ENCODE peak calls at places on chromosome 22, in five cellular contexts. H, P, K, D and W are unnamed samples.
A peak's percentile ranks its signal among the peaks of the same experiment; 100 is the strongest.

GRCh38 chr22:35426801-35427140 is 26.8 kb downstream of the MCM5 start:
- DNase-seq in H (no peak), P (no peak), K (no peak), D (no peak), W (no peak)

GRCh38 chr22:43667658-43668057 is 144.4 kb downstream of the EFCAB6 start:
- DNase-seq in H (no peak), P (no peak), K (no peak), D (no peak), W (no peak)

GRCh38 chr22:36292823-36293530 is 40.0 kb downstream of the APOL1 start:
- DNase-seq in H (no peak), P (no peak), K (peak; percentile 55), D (no peak), W (no peak)

GRCh38 chr22:31616315-31616980 is 45.6 kb downstream of the PISD start:
- DNase-seq in H (no peak), P (no peak), K (no peak), D (no peak), W (no peak)

GRCh38 chr22:20751185-20751851 is 22.6 kb upstream of the SERPIND1 start:
- DNase-seq in H (no peak), P (peak; percentile 11), K (no peak), D (no peak), W (no peak)

GRCh38 chr22:19043111-19044085 is 78.8 kb downstream of the DGCR2 start:
- DNase-seq in H (no peak), P (peak; percentile 59), K (peak; percentile 43), D (no peak), W (no peak)

GRCh38 chr22:27462190-27462589 is 339.4 kb downstream of the MN1 start:
- DNase-seq in H (no peak), P (peak; percentile 42), K (no peak), D (no peak), W (no peak)

GRCh38 chr22:30422481-30423295 is 2.9 kb upstream of the MTFP1 start:
- DNase-seq in H (peak; percentile 33), P (peak; percentile 98), K (peak; percentile 90), D (peak; percentile 90), W (no peak)

GRCh38 chr22:42623301-42623751 is 8.6 kb upstream of the POLDIP3 start:
- DNase-seq in H (no peak), P (no peak), K (no peak), D (no peak), W (no peak)

GRCh38 chr22:26416670-26417270 is 12.3 kb upstream of the ASPHD2 start:
- DNase-seq in H (no peak), P (peak; percentile 79), K (no peak), D (no peak), W (no peak)

GRCh38 chr22:42644422-42645340 is 4.3 kb upstream of the ATP5MGL start:
- DNase-seq in H (no peak), P (peak; percentile 63), K (peak; percentile 87), D (no peak), W (no peak)

GRCh38 chr22:30880847-30881246 is 87.7 kb downstream of the MORC2 start:
- DNase-seq in H (no peak), P (no peak), K (no peak), D (no peak), W (no peak)

GRCh38 chr22:43174941-43175531 is 11.9 kb downstream of the TTLL12 start:
- DNase-seq in H (no peak), P (no peak), K (no peak), D (no peak), W (no peak)

GRCh38 chr22:27867114-27867957 is 51.7 kb downstream of the PITPNB start:
- DNase-seq in H (no peak), P (peak; percentile 29), K (no peak), D (no peak), W (no peak)

GRCh38 chr22:46293591-46294260 is 2.9 kb upstream of the GTSE1 start:
- DNase-seq in H (peak; percentile 65), P (peak; percentile 94), K (peak; percentile 82), D (no peak), W (peak; percentile 79)

GRCh38 chr22:21650823-21651520 is 8.9 kb downstream of the SDF2L1 start:
- DNase-seq in H (peak; percentile 55), P (peak; percentile 30), K (no peak), D (no peak), W (no peak)

GRCh38 chr22:28857288-28857687 is 26.1 kb upstream of the ZNRF3 start:
- DNase-seq in H (no peak), P (no peak), K (no peak), D (no peak), W (no peak)

GRCh38 chr22:24758164-24758799 is 16.2 kb downstream of the PIWIL3 start:
- DNase-seq in H (peak; percentile 70), P (peak; percentile 74), K (peak; percentile 67), D (no peak), W (peak; percentile 53)

GRCh38 chr22:27113211-27114030 is 456.0 kb downstream of the MIAT start:
- DNase-seq in H (no peak), P (peak; percentile 94), K (peak; percentile 91), D (peak; percentile 89), W (no peak)

GRCh38 chr22:29253561-29254282 is 14.1 kb downstream of the RHBDD3 start:
- DNase-seq in H (no peak), P (no peak), K (no peak), D (no peak), W (no peak)

GRCh38 chr22:39197578-39197977 is 45.1 kb upstream of the CBX7 start:
- DNase-seq in H (no peak), P (no peak), K (no peak), D (no peak), W (no peak)

GRCh38 chr22:21657361-21658118 is 8.3 kb upstream of the PPIL2 start:
- DNase-seq in H (peak; percentile 88), P (peak; percentile 82), K (no peak), D (no peak), W (peak; percentile 75)

GRCh38 chr22:17672417-17672991 is 33.9 kb downstream of the BCL2L13 start:
- DNase-seq in H (no peak), P (peak; percentile 11), K (no peak), D (no peak), W (no peak)
- H3K4me3 ChIP-seq in H (no peak overlapping the region), P (no peak overlapping the region), K (no peak overlapping the region), D (no peak overlapping the region), W (no peak overlapping the region)

DNA sequence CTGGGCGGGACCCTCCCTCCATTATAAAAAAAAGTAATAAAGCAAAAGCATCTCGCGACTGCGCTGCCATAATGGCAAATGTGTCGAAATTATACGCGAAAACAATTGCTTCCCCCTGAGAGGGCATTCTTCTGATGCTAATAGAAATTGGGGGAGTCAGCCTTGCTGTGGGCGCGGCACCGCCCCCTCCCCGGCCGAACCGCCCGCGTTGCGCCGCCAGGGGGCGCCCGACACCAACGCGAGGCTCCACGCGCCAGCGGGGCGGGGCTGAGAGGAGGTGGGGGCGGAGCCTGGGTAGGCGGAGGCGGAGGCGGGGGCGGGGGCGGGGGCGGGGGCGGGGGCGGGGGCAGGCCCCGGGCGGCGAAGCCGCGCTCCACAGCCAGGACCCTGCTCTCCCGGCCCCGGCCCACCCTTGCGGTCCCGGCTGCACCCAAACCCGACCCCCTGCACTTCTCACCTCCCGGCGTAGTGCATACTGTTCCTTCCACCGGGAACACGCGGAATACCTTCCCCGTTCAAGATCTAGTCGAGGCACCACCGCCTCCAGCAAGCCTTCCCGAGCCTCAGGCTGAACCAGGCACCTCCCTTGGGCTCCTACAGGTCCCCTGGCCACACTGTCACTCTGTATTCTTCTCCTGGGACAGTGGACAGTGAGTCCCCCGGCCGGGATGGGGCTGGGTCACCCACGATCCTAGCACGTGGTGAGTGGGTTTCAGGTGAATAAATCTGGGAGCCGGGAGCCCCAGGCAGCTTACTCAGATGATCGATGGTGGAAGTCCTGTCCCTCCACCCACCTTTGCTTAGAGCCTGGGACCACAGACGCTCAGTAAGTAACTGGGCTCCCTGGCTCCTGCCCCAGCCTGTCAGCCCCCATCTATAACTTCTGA is 15.5 kb upstream of the UPK3A start:
- DNase-seq in H (peak; percentile 82), P (peak; percentile 89), K (peak; percentile 92), D (no peak), W (peak; percentile 48)
- H3K4me3 ChIP-seq in H (no peak overlapping the region), P (peak overlapping the region; percentile 68), K (peak overlapping the region; percentile 61), D (peak overlapping the region; percentile 68), W (peak overlapping the region; percentile 54)

GRCh38 chr22:40531951-40532900 is 104.3 kb downstream of the MRTFA start:
- DNase-seq in H (no peak), P (no peak), K (no peak), D (no peak), W (no peak)
- H3K4me3 ChIP-seq in H (no peak overlapping the region), P (no peak overlapping the region), K (no peak overlapping the region), D (peak overlapping the region; percentile 54), W (no peak overlapping the region)

DNA sequence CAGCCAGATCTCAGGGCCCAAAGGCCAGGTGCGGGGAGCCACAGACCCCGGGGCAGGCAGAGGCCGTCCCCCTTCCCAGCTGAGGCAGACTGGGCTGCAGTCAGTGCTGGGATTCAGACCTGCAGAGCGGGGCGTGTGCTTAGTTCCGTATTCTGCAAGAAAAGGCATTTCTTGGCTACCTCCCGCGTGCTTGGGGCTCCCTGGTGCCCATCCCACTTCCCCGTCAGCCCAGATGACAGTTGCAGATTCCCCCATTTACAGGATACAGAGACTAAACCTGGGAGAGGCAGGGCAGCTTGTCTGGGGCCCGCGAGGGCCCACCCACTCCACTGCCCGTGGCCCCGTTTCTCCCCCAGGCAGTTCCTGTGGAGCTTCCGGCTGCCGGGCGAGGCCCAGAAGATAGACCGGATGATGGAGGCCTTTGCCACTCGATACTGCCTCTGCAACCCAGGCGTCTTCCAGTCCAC is 18.3 kb downstream of the CYTH4 start:
- DNase-seq in H (peak; percentile 23), P (no peak), K (no peak), D (no peak), W (no peak)
- H3K4me3 ChIP-seq in H (no peak overlapping the region), P (no peak overlapping the region), K (no peak overlapping the region), D (no peak overlapping the region), W (no peak overlapping the region)

DNA sequence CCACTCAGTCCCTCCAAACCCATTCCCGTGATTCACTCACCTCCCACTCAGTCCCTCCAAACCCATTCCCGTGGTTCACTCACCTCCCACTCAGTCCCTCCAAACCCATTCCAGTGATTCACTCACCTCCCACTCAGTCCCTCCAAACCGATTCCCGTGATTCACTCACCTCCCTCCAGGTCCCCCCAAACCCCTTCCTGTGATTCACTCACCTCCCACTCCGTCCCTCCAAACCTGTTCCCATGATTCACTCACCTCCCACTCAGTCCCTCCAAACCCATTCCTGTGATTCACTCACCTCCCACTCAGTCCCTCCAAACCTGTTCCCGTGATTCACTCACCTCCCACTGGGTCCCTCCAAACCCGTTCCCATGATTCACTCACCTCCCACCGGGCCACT is 639.6 kb downstream of the BRD1 start:
- DNase-seq in H (no peak), P (no peak), K (no peak), D (no peak), W (no peak)
- H3K4me3 ChIP-seq in H (no peak overlapping the region), P (no peak overlapping the region), K (no peak overlapping the region), D (no peak overlapping the region), W (no peak overlapping the region)